ENCODE peak calls at places on chromosomes 1 and 21, in ten cellular contexts. P is CD8-positive, alpha-beta T cell; M is IMR-90; C is osteocyte; J is testis; U is cardiac muscle cell; Y is prostate gland; S is colonic mucosa; W is adrenal gland; Z is astrocyte of the spinal cord. E is an unnamed sample.

GRCh38 chr21:42221581-42222345 is 2.8 kb downstream of the ABCG1 start:
- DNase-seq in M (peak), Z (peak), W (no peak), U (peak), P (no peak), J (no peak), S (no peak), Y (no peak), C (peak), E (no peak)

GRCh38 chr1:83799474-83800085 is 199.4 kb downstream of the TTLL7 start:
- DNase-seq in P (no peak), Z (no peak), M (no peak), Y (no peak), W (no peak), J (no peak), U (no peak), S (no peak), C (no peak), E (no peak)

GRCh38 chr1:1703796-1704195 is 11.2 kb upstream of the SLC35E2B start:
- DNase-seq in Y (no peak), J (peak), S (no peak), C (peak), M (no peak), Z (no peak), W (peak), U (no peak), P (no peak), E (no peak)

GRCh38 chr1:188986751-188987417 is 1490.8 kb downstream of the BRINP3 start:
- DNase-seq in Y (no peak), J (no peak), S (no peak), C (no peak), P (no peak), W (no peak), Z (no peak), U (no peak), M (no peak), E (no peak)

GRCh38 chr1:233790121-233790520 is 114.4 kb upstream of the SLC35F3 start:
- DNase-seq in C (no peak), M (no peak), S (no peak), W (no peak), J (no peak), Y (no peak), Z (no peak), U (no peak), P (no peak), E (no peak)

GRCh38 chr21:29189358-29189757 is 58.9 kb downstream of the MAP3K7CL start:
- DNase-seq in S (no peak), C (no peak), M (peak), P (no peak), W (no peak), Z (no peak), Y (no peak), J (no peak), U (no peak), E (no peak)

GRCh38 chr1:32900371-32900955 is 726 bp downstream of the TMEM54 start:
- DNase-seq in U (peak), Z (no peak), W (no peak), C (no peak), J (no peak), P (no peak), M (peak), Y (no peak), S (no peak), E (no peak)

GRCh38 chr1:22107126-22107525 is 35.8 kb downstream of the WNT4 start:
- DNase-seq in C (no peak), W (no peak), Y (no peak), M (peak), P (no peak), J (no peak), Z (peak), S (no peak), U (no peak), E (no peak)

GRCh38 chr1:226429051-226429461 is 21.2 kb upstream of the PARP1 start:
- DNase-seq in M (no peak), J (no peak), Y (no peak), U (no peak), P (peak), S (no peak), W (no peak), C (no peak), Z (no peak), E (no peak)

GRCh38 chr1:223831755-223832636 is 13.8 kb downstream of the TP53BP2 start:
- DNase-seq in Z (peak), U (peak), J (no peak), Y (no peak), M (peak), W (no peak), S (no peak), C (no peak), P (no peak), E (no peak)

GRCh38 chr1:4516596-4516995 is 137.8 kb upstream of the AJAP1 start:
- DNase-seq in M (no peak), S (no peak), C (no peak), J (no peak), Z (no peak), U (no peak), P (no peak), Y (no peak), W (no peak), E (no peak)

GRCh38 chr1:17669866-17670451 is 85.2 kb upstream of the ACTL8 start:
- DNase-seq in W (no peak), U (no peak), Y (no peak), M (no peak), J (no peak), P (no peak), Z (no peak), C (no peak), S (no peak), E (no peak)

GRCh38 chr1:235562589-235562988 is 58.3 kb upstream of the B3GALNT2 start:
- DNase-seq in W (no peak), Y (no peak), U (no peak), C (no peak), P (no peak), S (no peak), Z (no peak), M (no peak), J (no peak), E (no peak)

GRCh38 chr1:235556807-235557206 is 52.6 kb upstream of the B3GALNT2 start:
- DNase-seq in M (no peak), C (no peak), P (no peak), J (no peak), W (no peak), U (no peak), S (no peak), Z (no peak), Y (no peak), E (no peak)

GRCh38 chr1:235553063-235553675 is 48.9 kb upstream of the B3GALNT2 start:
- DNase-seq in M (no peak), U (no peak), C (no peak), S (no peak), J (peak), P (no peak), Y (peak), W (peak), Z (no peak), E (no peak)

GRCh38 chr1:235558783-235559182 is 54.5 kb upstream of the B3GALNT2 start:
- DNase-seq in C (no peak), Z (no peak), J (no peak), U (no peak), M (no peak), S (no peak), Y (no peak), P (no peak), W (no peak), E (no peak)

GRCh38 chr1:235557495-235557894 is 53.2 kb upstream of the B3GALNT2 start:
- DNase-seq in S (peak), W (no peak), P (no peak), Z (no peak), U (no peak), J (peak), C (no peak), M (no peak), Y (no peak), E (peak)
- TF ChIP-seq CTCF in S (no peak), W (no peak), P (no peak), Z (no peak), U (peak), J (no peak), C (peak), M (no peak), Y (no peak), E (peak)

GRCh38 chr1:156586892-156587477 is 4.6 kb upstream of the NAXE start:
- DNase-seq in S (no peak), J (no peak), C (no peak), P (no peak), M (no peak), Y (no peak), Z (no peak), U (no peak), W (no peak), E (no peak)

GRCh38 chr1:156583821-156584622 is 4.5 kb downstream of the TTC24 start:
- DNase-seq in J (peak), S (peak), Y (peak), U (peak), C (no peak), Z (peak), W (peak), P (peak), M (peak), E (peak)

GRCh38 chr1:156582388-156583022 is 3.0 kb downstream of the TTC24 start:
- DNase-seq in Z (no peak), S (no peak), U (no peak), Y (no peak), P (peak), M (no peak), W (no peak), J (no peak), C (no peak), E (no peak)

GRCh38 chr1:156586323-156586722 is 5.3 kb upstream of the NAXE start:
- DNase-seq in P (no peak), Y (no peak), J (no peak), Z (no peak), C (no peak), S (no peak), W (no peak), M (no peak), U (no peak), E (no peak)

GRCh38 chr1:156584813-156585212 is 5.3 kb downstream of the TTC24 start:
- DNase-seq in Y (no peak), Z (no peak), U (no peak), C (no peak), P (no peak), M (no peak), W (no peak), S (no peak), J (no peak), E (peak)
- TF ChIP-seq CTCF in Y (no peak), Z (peak), U (no peak), C (no peak), P (no peak), M (peak), W (no peak), S (no peak), J (no peak), E (peak)

GRCh38 chr21:46099476-46099875 is 1.6 kb downstream of the COL6A2 start:
- DNase-seq in S (peak), W (peak), Z (no peak), U (peak), M (peak), J (peak), C (peak), P (peak), Y (peak), E (no peak)
- TF ChIP-seq CTCF in S (no peak), W (no peak), Z (peak), U (peak), M (no peak), J (no peak), C (peak), P (no peak), Y (no peak), E (no peak)

DNA sequence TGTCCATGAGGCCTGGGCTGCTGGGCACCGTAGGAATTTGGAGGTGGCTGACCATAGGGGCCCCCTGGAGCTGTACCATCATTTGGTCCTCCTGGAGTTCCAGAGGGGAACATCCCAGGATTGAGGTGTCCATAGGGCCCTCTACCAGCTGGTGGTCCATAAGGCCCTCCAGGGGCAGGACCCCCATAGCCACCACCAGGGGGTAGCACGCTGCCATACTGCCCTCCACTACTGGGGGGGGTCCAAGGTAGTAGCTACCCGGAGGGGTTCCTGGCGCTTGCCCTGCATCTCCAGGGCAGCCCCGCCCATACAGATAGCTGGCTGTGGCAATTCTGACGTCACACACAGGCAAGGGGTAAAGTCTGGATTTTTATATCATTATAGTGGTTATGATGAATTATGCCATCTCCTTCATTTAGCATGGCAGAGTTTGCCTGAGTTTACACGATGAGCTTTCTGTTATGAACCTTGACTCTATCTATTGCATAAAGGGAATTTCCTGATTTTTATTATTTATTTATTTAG is 13.2 kb downstream of the MDM4 start:
- DNase-seq in W (no peak), Z (no peak), C (no peak), M (no peak), Y (no peak), U (no peak), J (no peak), P (no peak), S (no peak), E (no peak)
- TF ChIP-seq CTCF in W (no peak), Z (no peak), C (peak), M (no peak), Y (no peak), U (no peak), J (no peak), P (no peak), S (no peak), E (peak)